ENCODE peak calls at places on chromosomes 12 and 14, in nine cellular contexts. One of them, this sample, is unnamed.
A peak's percentile ranks its signal among the peaks of the same experiment; 100 is the strongest.

GRCh38 chr12:15931590-15932053 is 20.5 kb downstream of the DERA start:
- DNase-seq in LNCaP clone FGC: no peak
- DNase-seq in IMR-90: no peak
- DNase-seq in body of pancreas: no peak
- DNase-seq in sigmoid colon: no peak
- DNase-seq in Panc1: no peak
- DNase-seq in endodermal cell: peak; percentile 51
- DNase-seq in stomach: no peak
- DNase-seq in tibial artery: no peak
- DNase-seq in this sample: no peak

GRCh38 chr12:132393991-132394949 is 64.9 kb upstream of the GALNT9 start:
- DNase-seq in sigmoid colon: peak; percentile 56
- DNase-seq in body of pancreas: no peak
- DNase-seq in LNCaP clone FGC: no peak
- DNase-seq in Panc1: no peak
- DNase-seq in tibial artery: no peak
- DNase-seq in endodermal cell: no peak
- DNase-seq in IMR-90: no peak
- DNase-seq in stomach: no peak
- DNase-seq in this sample: no peak

GRCh38 chr12:125528300-125528699 is 463.1 kb downstream of the AACS start:
- DNase-seq in IMR-90: no peak
- DNase-seq in LNCaP clone FGC: no peak
- DNase-seq in body of pancreas: no peak
- DNase-seq in tibial artery: no peak
- DNase-seq in Panc1: no peak
- DNase-seq in sigmoid colon: no peak
- DNase-seq in endodermal cell: peak; percentile 17
- DNase-seq in stomach: no peak
- DNase-seq in this sample: no peak

GRCh38 chr12:12976366-12976765 is 23.7 kb downstream of the HEBP1 start:
- DNase-seq in tibial artery: peak; percentile 63
- DNase-seq in LNCaP clone FGC: no peak
- DNase-seq in endodermal cell: no peak
- DNase-seq in stomach: no peak
- DNase-seq in body of pancreas: peak; percentile 31
- DNase-seq in Panc1: no peak
- DNase-seq in IMR-90: peak; percentile 96
- DNase-seq in sigmoid colon: peak; percentile 70
- DNase-seq in this sample: no peak

GRCh38 chr12:56151672-56152131 is 685 bp upstream of the MYL6B start:
- DNase-seq in body of pancreas: peak; percentile 74
- DNase-seq in Panc1: peak; percentile 45
- DNase-seq in IMR-90: no peak
- DNase-seq in sigmoid colon: no peak
- DNase-seq in LNCaP clone FGC: no peak
- DNase-seq in endodermal cell: peak; percentile 93
- DNase-seq in stomach: peak; percentile 68
- DNase-seq in tibial artery: no peak
- DNase-seq in this sample: no peak

GRCh38 chr12:75705749-75706719 is 194.6 kb upstream of the KRR1 start:
- DNase-seq in stomach: no peak
- DNase-seq in IMR-90: peak; percentile 100
- DNase-seq in Panc1: no peak
- DNase-seq in sigmoid colon: peak; percentile 72
- DNase-seq in LNCaP clone FGC: no peak
- DNase-seq in tibial artery: peak; percentile 37
- DNase-seq in endodermal cell: no peak
- DNase-seq in body of pancreas: peak; percentile 49
- DNase-seq in this sample: no peak

GRCh38 chr14:55340482-55340881 is 69.3 kb downstream of the FBXO34 start:
- DNase-seq in LNCaP clone FGC: no peak
- DNase-seq in endodermal cell: no peak
- DNase-seq in tibial artery: no peak
- DNase-seq in body of pancreas: peak; percentile 74
- DNase-seq in sigmoid colon: no peak
- DNase-seq in IMR-90: no peak
- DNase-seq in Panc1: no peak
- DNase-seq in stomach: no peak
- DNase-seq in this sample: no peak

GRCh38 chr12:46402451-46402850 is 29.9 kb upstream of the SLC38A2 start:
- DNase-seq in endodermal cell: no peak
- DNase-seq in sigmoid colon: peak; percentile 76
- DNase-seq in LNCaP clone FGC: no peak
- DNase-seq in body of pancreas: peak; percentile 28
- DNase-seq in tibial artery: peak; percentile 52
- DNase-seq in stomach: no peak
- DNase-seq in IMR-90: peak; percentile 81
- DNase-seq in Panc1: no peak
- DNase-seq in this sample: no peak

GRCh38 chr12:48851883-48852733 is at the start of gene DDX23:
- DNase-seq in LNCaP clone FGC: peak; percentile 95
- DNase-seq in tibial artery: peak; percentile 95
- DNase-seq in endodermal cell: peak; percentile 99
- DNase-seq in stomach: peak; percentile 94
- DNase-seq in sigmoid colon: peak; percentile 97
- DNase-seq in body of pancreas: peak; percentile 97
- DNase-seq in IMR-90: peak; percentile 97
- DNase-seq in Panc1: peak; percentile 88
- DNase-seq in this sample: peak; percentile 91

GRCh38 chr14:52862652-52863338 is 71.4 kb upstream of the GNPNAT1 start:
- DNase-seq in LNCaP clone FGC: no peak
- DNase-seq in stomach: no peak
- DNase-seq in sigmoid colon: no peak
- DNase-seq in endodermal cell: no peak
- DNase-seq in body of pancreas: no peak
- DNase-seq in tibial artery: no peak
- DNase-seq in Panc1: no peak
- DNase-seq in IMR-90: peak; percentile 88
- DNase-seq in this sample: no peak

GRCh38 chr14:90398315-90398811 is 1.5 kb downstream of the CALM1 start:
- DNase-seq in stomach: peak; percentile 44
- DNase-seq in endodermal cell: peak; percentile 73
- DNase-seq in IMR-90: no peak
- DNase-seq in body of pancreas: peak; percentile 63
- DNase-seq in sigmoid colon: peak; percentile 81
- DNase-seq in Panc1: no peak
- DNase-seq in LNCaP clone FGC: no peak
- DNase-seq in tibial artery: peak; percentile 32
- DNase-seq in this sample: no peak

GRCh38 chr12:3170423-3171194 is 93.4 kb downstream of the TSPAN9 start:
- DNase-seq in LNCaP clone FGC: no peak
- DNase-seq in sigmoid colon: no peak
- DNase-seq in IMR-90: peak; percentile 97
- DNase-seq in Panc1: no peak
- DNase-seq in tibial artery: no peak
- DNase-seq in stomach: no peak
- DNase-seq in endodermal cell: no peak
- DNase-seq in body of pancreas: no peak
- DNase-seq in this sample: no peak

GRCh38 chr12:112686373-112686772 is 105.2 kb upstream of the RPH3A start:
- DNase-seq in body of pancreas: no peak
- DNase-seq in endodermal cell: peak; percentile 22
- DNase-seq in stomach: no peak
- DNase-seq in tibial artery: no peak
- DNase-seq in LNCaP clone FGC: peak; percentile 4
- DNase-seq in sigmoid colon: no peak
- DNase-seq in IMR-90: peak; percentile 3
- DNase-seq in Panc1: no peak
- DNase-seq in this sample: no peak

GRCh38 chr12:62268956-62269355 is 8.8 kb downstream of the USP15 start:
- DNase-seq in stomach: no peak
- DNase-seq in body of pancreas: no peak
- DNase-seq in tibial artery: no peak
- DNase-seq in endodermal cell: no peak
- DNase-seq in LNCaP clone FGC: no peak
- DNase-seq in Panc1: no peak
- DNase-seq in sigmoid colon: no peak
- DNase-seq in IMR-90: peak; percentile 85
- DNase-seq in this sample: no peak

GRCh38 chr14:53955671-53956426 is 776 bp downstream of the BMP4 start:
- DNase-seq in stomach: peak; percentile 70
- DNase-seq in body of pancreas: peak; percentile 24
- DNase-seq in IMR-90: no peak
- DNase-seq in sigmoid colon: peak; percentile 93
- DNase-seq in tibial artery: peak; percentile 76
- DNase-seq in Panc1: no peak
- DNase-seq in LNCaP clone FGC: no peak
- DNase-seq in endodermal cell: peak; percentile 83
- DNase-seq in this sample: no peak

GRCh38 chr12:26723379-26724308 is 109.3 kb downstream of the ITPR2 start:
- DNase-seq in IMR-90: peak; percentile 78
- DNase-seq in stomach: no peak
- DNase-seq in Panc1: no peak
- DNase-seq in endodermal cell: no peak
- DNase-seq in body of pancreas: no peak
- DNase-seq in tibial artery: peak; percentile 35
- DNase-seq in LNCaP clone FGC: peak; percentile 86
- DNase-seq in sigmoid colon: no peak
- DNase-seq in this sample: no peak

GRCh38 chr12:91139981-91140659 is 28.8 kb upstream of the LUM start:
- DNase-seq in tibial artery: no peak
- DNase-seq in body of pancreas: no peak
- DNase-seq in IMR-90: peak; percentile 95
- DNase-seq in endodermal cell: no peak
- DNase-seq in stomach: no peak
- DNase-seq in Panc1: no peak
- DNase-seq in sigmoid colon: no peak
- DNase-seq in LNCaP clone FGC: no peak
- DNase-seq in this sample: no peak

GRCh38 chr12:59839514-59839913 is 243.7 kb downstream of the SLC16A7 start:
- DNase-seq in body of pancreas: no peak
- DNase-seq in stomach: no peak
- DNase-seq in sigmoid colon: no peak
- DNase-seq in Panc1: no peak
- DNase-seq in tibial artery: no peak
- DNase-seq in IMR-90: peak; percentile 38
- DNase-seq in endodermal cell: no peak
- DNase-seq in LNCaP clone FGC: no peak
- DNase-seq in this sample: no peak

GRCh38 chr14:79334272-79334671 is 877.0 kb downstream of the DIO2 start:
- DNase-seq in Panc1: no peak
- DNase-seq in IMR-90: no peak
- DNase-seq in sigmoid colon: no peak
- DNase-seq in LNCaP clone FGC: no peak
- DNase-seq in body of pancreas: no peak
- DNase-seq in stomach: no peak
- DNase-seq in tibial artery: no peak
- DNase-seq in endodermal cell: peak; percentile 63
- DNase-seq in this sample: no peak
- H3K4me3 ChIP-seq in Panc1: no peak overlapping the region
- H3K4me3 ChIP-seq in IMR-90: no peak overlapping the region
- H3K4me3 ChIP-seq in sigmoid colon: no peak overlapping the region
- H3K4me3 ChIP-seq in LNCaP clone FGC: no peak overlapping the region
- H3K4me3 ChIP-seq in body of pancreas: no peak overlapping the region
- H3K4me3 ChIP-seq in stomach: no peak overlapping the region
- H3K4me3 ChIP-seq in tibial artery: no peak overlapping the region
- H3K4me3 ChIP-seq in endodermal cell: no peak overlapping the region
- H3K4me3 ChIP-seq in this sample: no peak overlapping the region

GRCh38 chr12:8911606-8912268 is 2.6 kb upstream of the PHC1 start:
- DNase-seq in endodermal cell: peak; percentile 64
- DNase-seq in LNCaP clone FGC: no peak
- DNase-seq in Panc1: no peak
- DNase-seq in tibial artery: no peak
- DNase-seq in body of pancreas: no peak
- DNase-seq in stomach: no peak
- DNase-seq in sigmoid colon: no peak
- DNase-seq in IMR-90: no peak
- DNase-seq in this sample: no peak
- H3K4me3 ChIP-seq in endodermal cell: no peak overlapping the region
- H3K4me3 ChIP-seq in LNCaP clone FGC: no peak overlapping the region
- H3K4me3 ChIP-seq in Panc1: no peak overlapping the region
- H3K4me3 ChIP-seq in tibial artery: no peak overlapping the region
- H3K4me3 ChIP-seq in body of pancreas: no peak overlapping the region
- H3K4me3 ChIP-seq in stomach: no peak overlapping the region
- H3K4me3 ChIP-seq in sigmoid colon: no peak overlapping the region
- H3K4me3 ChIP-seq in IMR-90: no peak overlapping the region
- H3K4me3 ChIP-seq in this sample: no peak overlapping the region

GRCh38 chr12:4307593-4308333 is 13.2 kb upstream of the TIGAR start:
- DNase-seq in stomach: peak; percentile 77
- DNase-seq in Panc1: peak; percentile 33
- DNase-seq in tibial artery: peak; percentile 42
- DNase-seq in IMR-90: peak; percentile 79
- DNase-seq in sigmoid colon: peak; percentile 89
- DNase-seq in endodermal cell: peak; percentile 98
- DNase-seq in LNCaP clone FGC: peak; percentile 63
- DNase-seq in body of pancreas: peak; percentile 83
- DNase-seq in this sample: peak; percentile 82
- H3K4me3 ChIP-seq in stomach: peak overlapping the region; percentile 9
- H3K4me3 ChIP-seq in Panc1: no peak overlapping the region
- H3K4me3 ChIP-seq in tibial artery: no peak overlapping the region
- H3K4me3 ChIP-seq in IMR-90: no peak overlapping the region
- H3K4me3 ChIP-seq in sigmoid colon: peak overlapping the region; percentile 3
- H3K4me3 ChIP-seq in endodermal cell: no peak overlapping the region
- H3K4me3 ChIP-seq in LNCaP clone FGC: no peak overlapping the region
- H3K4me3 ChIP-seq in body of pancreas: no peak overlapping the region
- H3K4me3 ChIP-seq in this sample: no peak overlapping the region

GRCh38 chr14:50814161-50814560 is 16.8 kb downstream of the NIN start:
- DNase-seq in endodermal cell: no peak
- DNase-seq in tibial artery: no peak
- DNase-seq in LNCaP clone FGC: no peak
- DNase-seq in sigmoid colon: no peak
- DNase-seq in body of pancreas: no peak
- DNase-seq in IMR-90: no peak
- DNase-seq in stomach: no peak
- DNase-seq in Panc1: no peak
- DNase-seq in this sample: no peak

GRCh38 chr14:50812180-50812579 is 18.8 kb downstream of the NIN start:
- DNase-seq in endodermal cell: no peak
- DNase-seq in stomach: no peak
- DNase-seq in IMR-90: no peak
- DNase-seq in LNCaP clone FGC: no peak
- DNase-seq in body of pancreas: no peak
- DNase-seq in sigmoid colon: no peak
- DNase-seq in Panc1: no peak
- DNase-seq in tibial artery: no peak
- DNase-seq in this sample: no peak

GRCh38 chr14:50816419-50817047 is 14.4 kb downstream of the NIN start:
- DNase-seq in sigmoid colon: no peak
- DNase-seq in body of pancreas: no peak
- DNase-seq in stomach: no peak
- DNase-seq in Panc1: no peak
- DNase-seq in tibial artery: no peak
- DNase-seq in endodermal cell: no peak
- DNase-seq in LNCaP clone FGC: no peak
- DNase-seq in IMR-90: peak; percentile 70
- DNase-seq in this sample: no peak

GRCh38 chr14:50812856-50813543 is 18.0 kb downstream of the NIN start:
- DNase-seq in IMR-90: no peak
- DNase-seq in sigmoid colon: no peak
- DNase-seq in endodermal cell: no peak
- DNase-seq in Panc1: no peak
- DNase-seq in body of pancreas: no peak
- DNase-seq in stomach: no peak
- DNase-seq in LNCaP clone FGC: no peak
- DNase-seq in tibial artery: no peak
- DNase-seq in this sample: no peak

DNA sequence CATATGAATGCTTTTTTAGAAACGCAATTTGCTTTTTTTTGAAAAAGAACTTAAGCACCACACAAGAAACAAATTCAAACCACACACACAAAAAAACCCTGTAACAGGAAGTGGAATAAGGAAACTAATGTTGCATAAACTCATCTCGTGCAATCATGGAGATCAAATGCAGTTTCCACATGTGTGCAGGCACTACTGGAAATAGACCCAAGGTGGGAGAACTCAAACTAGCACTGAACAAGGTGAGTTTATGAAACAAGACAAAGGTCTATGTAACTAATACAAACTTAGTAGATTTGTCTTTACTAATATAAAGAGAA is 17.5 kb downstream of the NIN start:
- DNase-seq in endodermal cell: no peak
- DNase-seq in sigmoid colon: no peak
- DNase-seq in tibial artery: no peak
- DNase-seq in LNCaP clone FGC: no peak
- DNase-seq in stomach: no peak
- DNase-seq in body of pancreas: no peak
- DNase-seq in Panc1: no peak
- DNase-seq in IMR-90: no peak
- DNase-seq in this sample: no peak
- H3K4me3 ChIP-seq in endodermal cell: no peak overlapping the region
- H3K4me3 ChIP-seq in sigmoid colon: no peak overlapping the region
- H3K4me3 ChIP-seq in tibial artery: no peak overlapping the region
- H3K4me3 ChIP-seq in LNCaP clone FGC: no peak overlapping the region
- H3K4me3 ChIP-seq in stomach: no peak overlapping the region
- H3K4me3 ChIP-seq in body of pancreas: no peak overlapping the region
- H3K4me3 ChIP-seq in Panc1: no peak overlapping the region
- H3K4me3 ChIP-seq in IMR-90: no peak overlapping the region
- H3K4me3 ChIP-seq in this sample: no peak overlapping the region